ENCODE peak calls at places on chromosomes 7 and 10, in nine cellular contexts. L is body of pancreas, Q is K562, I is Peyer's patch, M is esophagus squamous epithelium, X is stomach, D is uterus, W is HCT116, B is suprapubic skin. R is an unnamed sample.

GRCh38 chr10:63738410-63738809 is 217.2 kb downstream of the REEP3 start:
- DNase-seq in L (no peak), Q (no peak), I (no peak), M (no peak), X (no peak), D (no peak), W (peak), B (no peak), R (no peak)

GRCh38 chr10:112775892-112776679 is 174.0 kb upstream of the TCF7L2 start:
- DNase-seq in L (peak), Q (no peak), I (no peak), M (no peak), X (no peak), D (no peak), W (no peak), B (no peak), R (no peak)

GRCh38 chr10:132427071-132427771 is 30.2 kb downstream of the PWWP2B start:
- DNase-seq in L (no peak), Q (no peak), I (no peak), M (no peak), X (no peak), D (no peak), W (no peak), B (no peak), R (no peak)

GRCh38 chr10:128916339-128916738 is 550.7 kb upstream of the MGMT start:
- DNase-seq in L (no peak), Q (no peak), I (no peak), M (no peak), X (no peak), D (no peak), W (no peak), B (no peak), R (no peak)

GRCh38 chr7:2399848-2400587 is 3.4 kb upstream of the CHST12 start:
- DNase-seq in L (peak), Q (peak), I (peak), M (no peak), X (peak), D (peak), W (no peak), B (peak), R (peak)

GRCh38 chr10:13773043-13773442 is 186.3 kb downstream of the PRPF18 start:
- DNase-seq in L (no peak), Q (no peak), I (no peak), M (no peak), X (no peak), D (no peak), W (no peak), B (no peak), R (no peak)

GRCh38 chr7:110767550-110768137 is 323.3 kb upstream of the LRRN3 start:
- DNase-seq in L (no peak), Q (no peak), I (no peak), M (no peak), X (no peak), D (no peak), W (no peak), B (no peak), R (no peak)

GRCh38 chr7:102916426-102916825 is 3.6 kb downstream of the LRRC17 start:
- DNase-seq in L (no peak), Q (no peak), I (no peak), M (no peak), X (no peak), D (no peak), W (no peak), B (no peak), R (no peak)

GRCh38 chr10:63887026-63887589 is 365.9 kb downstream of the REEP3 start:
- DNase-seq in L (peak), Q (peak), I (no peak), M (no peak), X (no peak), D (no peak), W (peak), B (no peak), R (no peak)

GRCh38 chr7:108875139-108875538 is 305.5 kb downstream of the DNAJB9 start:
- DNase-seq in L (no peak), Q (peak), I (no peak), M (no peak), X (no peak), D (no peak), W (peak), B (no peak), R (no peak)

GRCh38 chr7:26515462-26515861 is 223.8 kb downstream of the SNX10 start:
- DNase-seq in L (peak), Q (no peak), I (no peak), M (no peak), X (peak), D (no peak), W (peak), B (no peak), R (no peak)

GRCh38 chr7:77524732-77525131 is 12.4 kb upstream of the PTPN12 start:
- DNase-seq in L (no peak), Q (no peak), I (no peak), M (no peak), X (no peak), D (no peak), W (no peak), B (no peak), R (no peak)

GRCh38 chr10:62599161-62599560 is 205.4 kb upstream of the ADO start:
- DNase-seq in L (no peak), Q (no peak), I (no peak), M (no peak), X (no peak), D (no peak), W (no peak), B (no peak), R (no peak)

GRCh38 chr10:131824371-131825149 is 76.2 kb upstream of the PPP2R2D start:
- DNase-seq in L (no peak), Q (no peak), I (no peak), M (no peak), X (no peak), D (no peak), W (no peak), B (peak), R (peak)

GRCh38 chr10:102782698-102783540 is 39.2 kb downstream of the WBP1L start:
- DNase-seq in L (peak), Q (no peak), I (no peak), M (no peak), X (peak), D (peak), W (no peak), B (peak), R (peak)

GRCh38 chr7:48691788-48692187 is 232.6 kb upstream of the CDC14C start:
- DNase-seq in L (no peak), Q (no peak), I (no peak), M (no peak), X (no peak), D (no peak), W (no peak), B (no peak), R (no peak)

GRCh38 chr10:113473851-113474250 is 79.0 kb upstream of the HABP2 start:
- DNase-seq in L (no peak), Q (no peak), I (no peak), M (no peak), X (no peak), D (no peak), W (no peak), B (no peak), R (no peak)

GRCh38 chr10:70132098-70133029 is at the start of gene AIFM2:
- DNase-seq in L (peak), Q (peak), I (peak), M (no peak), X (peak), D (peak), W (peak), B (peak), R (peak)

GRCh38 chr7:55365103-55365679 is at the start of gene LANCL2:
- DNase-seq in L (peak), Q (peak), I (peak), M (no peak), X (peak), D (peak), W (no peak), B (no peak), R (no peak)

GRCh38 chr10:113945075-113945686 is 90.7 kb downstream of the NHLRC2 start:
- DNase-seq in L (peak), Q (no peak), I (no peak), M (no peak), X (peak), D (no peak), W (peak), B (no peak), R (no peak)

GRCh38 chr10:47330366-47330765 is 8.1 kb downstream of the GDF2 start:
- DNase-seq in L (peak), Q (no peak), I (no peak), M (no peak), X (peak), D (no peak), W (no peak), B (peak), R (no peak)

GRCh38 chr7:149239345-149240143 is at the start of gene ZNF212:
- DNase-seq in L (peak), Q (peak), I (peak), M (peak), X (peak), D (peak), W (peak), B (peak), R (peak)
- TF ChIP-seq POLR2A in L (no peak), Q (peak), I (no peak), M (no peak), X (no peak), D (peak), W (no peak), B (peak), R (no peak)

GRCh38 chr10:71728218-71728737 is 8.7 kb upstream of the C10orf105 start:
- DNase-seq in L (no peak), Q (no peak), I (no peak), M (no peak), X (no peak), D (no peak), W (no peak), B (no peak), R (no peak)
- H3K4me3 ChIP-seq in L (no peak), Q (no peak), I (no peak), M (peak), X (no peak), D (no peak), W (no peak), B (no peak), R (no peak)

DNA sequence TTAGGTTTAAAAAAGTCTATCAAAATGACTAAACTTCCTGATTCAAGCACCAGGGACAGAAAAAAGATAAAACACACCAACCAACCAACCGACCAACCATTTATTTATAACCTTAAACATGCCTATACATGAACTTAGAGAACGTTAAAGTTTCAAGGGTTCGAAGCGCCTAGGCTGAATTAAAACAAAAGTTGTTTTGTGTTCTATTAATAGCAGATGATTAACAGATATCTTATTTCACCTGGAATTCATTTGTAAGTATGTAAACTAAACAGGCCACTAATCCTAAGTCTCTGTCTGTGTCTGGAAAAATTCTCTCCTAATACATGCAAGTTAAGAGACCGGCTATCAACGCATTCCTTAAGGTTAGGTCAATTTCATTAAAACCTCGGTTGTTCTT is 1.4 kb downstream of the BAIAP2L1 start:
- DNase-seq in L (no peak), Q (no peak), I (no peak), M (no peak), X (no peak), D (no peak), W (no peak), B (no peak), R (no peak)
- H3K27ac ChIP-seq in L (peak), Q (peak), I (peak), M (peak), X (peak), D (no peak), W (peak), B (peak), R (no peak)

DNA sequence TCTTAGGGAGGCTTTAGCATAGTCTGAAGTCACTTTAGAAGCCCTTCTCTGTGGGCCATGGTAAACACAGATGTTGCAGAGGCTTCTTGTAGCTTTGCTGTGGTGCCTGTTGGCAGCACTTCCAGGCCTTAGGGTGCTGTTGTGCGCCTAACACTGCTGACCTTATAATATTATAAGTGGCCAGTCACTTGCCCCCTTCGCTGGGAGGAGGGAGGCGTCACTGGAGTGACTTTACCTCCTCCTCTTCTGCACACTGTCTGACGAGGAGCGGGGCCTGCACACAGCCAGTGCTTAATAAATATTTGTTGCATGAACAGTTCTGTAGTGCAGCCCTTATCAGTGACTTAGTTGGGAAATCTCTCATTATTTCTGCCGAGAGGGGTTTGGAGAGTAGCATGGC is 63.3 kb downstream of the WDR37 start:
- DNase-seq in L (no peak), Q (no peak), I (no peak), M (no peak), X (no peak), D (no peak), W (no peak), B (peak), R (no peak)
- TF ChIP-seq POLR2A in L (no peak), Q (no peak), I (no peak), M (no peak), X (no peak), D (no peak), W (no peak), B (no peak), R (no peak)

R was measured in sigmoid colon.